ENCODE peak calls at places on chromosomes 16 and 17, in four cellular contexts. U is heart left ventricle, S is K562, F is Peyer's patch. C is an unnamed sample.

GRCh38 chr16:84138824-84139627 is 6.0 kb downstream of the HSDL1 start:
- DNase-seq in U (no peak), S (peak), F (no peak), C (peak)

GRCh38 chr17:44112284-44113280 is 10.9 kb downstream of the HDAC5 start:
- DNase-seq in U (peak), S (peak), F (no peak), C (no peak)

GRCh38 chr17:4375039-4375748 is 8.7 kb upstream of the UBE2G1 start:
- DNase-seq in U (no peak), S (no peak), F (peak), C (no peak)

GRCh38 chr16:75758215-75758614 is 31.9 kb upstream of the CPHXL start:
- DNase-seq in U (no peak), S (no peak), F (no peak), C (no peak)

GRCh38 chr17:81113158-81113724 is 52.1 kb upstream of the PVALEF start:
- DNase-seq in U (no peak), S (no peak), F (no peak), C (no peak)

GRCh38 chr17:73103661-73104335 is 11.3 kb upstream of the SLC39A11 start:
- DNase-seq in U (no peak), S (no peak), F (no peak), C (no peak)

GRCh38 chr16:85800321-85800669 is 800 bp downstream of the COX4I1 start:
- DNase-seq in U (no peak), S (peak), F (no peak), C (no peak)

GRCh38 chr16:10408824-10409381 is 23.0 kb downstream of the ATF7IP2 start:
- DNase-seq in U (no peak), S (no peak), F (no peak), C (no peak)

GRCh38 chr17:36629252-36629847 is 28.0 kb downstream of the MRM1 start:
- DNase-seq in U (peak), S (peak), F (peak), C (peak)

GRCh38 chr16:77683845-77684526 is 38.3 kb upstream of the NUDT7 start:
- DNase-seq in U (no peak), S (no peak), F (no peak), C (no peak)

GRCh38 chr17:68782829-68783228 is 172.4 kb downstream of the ABCA8 start:
- DNase-seq in U (no peak), S (no peak), F (no peak), C (no peak)

GRCh38 chr17:63189082-63189481 is 223.0 kb downstream of the TANC2 start:
- DNase-seq in U (no peak), S (no peak), F (no peak), C (no peak)

GRCh38 chr17:46810837-46811236 is 7.7 kb downstream of the WNT3 start:
- DNase-seq in U (no peak), S (no peak), F (no peak), C (no peak)

GRCh38 chr16:89831810-89832328 is 3.6 kb downstream of the SPIRE2 start:
- DNase-seq in U (no peak), S (no peak), F (no peak), C (no peak)

GRCh38 chr16:89491238-89491869 is 993 bp upstream of the ANKRD11 start:
- DNase-seq in U (no peak), S (no peak), F (no peak), C (no peak)

GRCh38 chr16:83227336-83227735 is 580.4 kb upstream of the HSBP1 start:
- DNase-seq in U (no peak), S (no peak), F (no peak), C (no peak)

GRCh38 chr16:84925773-84926372 is 85.5 kb downstream of the ZDHHC7 start:
- DNase-seq in U (no peak), S (no peak), F (no peak), C (no peak)

GRCh38 chr17:9309216-9309615 is 266.4 kb downstream of the STX8 start:
- DNase-seq in U (no peak), S (no peak), F (no peak), C (no peak)

GRCh38 chr16:67661101-67661661 is 421 bp downstream of the PARD6A start:
- DNase-seq in U (no peak), S (no peak), F (no peak), C (no peak)

GRCh38 chr16:71499775-71500364 is 10.7 kb upstream of the ZNF19 start:
- DNase-seq in U (peak), S (peak), F (peak), C (no peak)

GRCh38 chr17:10271004-10271620 is 72.7 kb upstream of the GAS7 start:
- DNase-seq in U (no peak), S (no peak), F (no peak), C (no peak)

GRCh38 chr16:58652741-58653140 is 23.1 kb upstream of the CNOT1 start:
- DNase-seq in U (no peak), S (no peak), F (no peak), C (no peak)

GRCh38 chr17:39742126-39742855 is 4.6 kb downstream of the GRB7 start:
- DNase-seq in U (no peak), S (no peak), F (no peak), C (no peak)

GRCh38 chr17:47776330-47777197 is 43.5 kb downstream of the TBX21 start:
- DNase-seq in U (no peak), S (peak), F (peak), C (no peak)

GRCh38 chr16:3876695-3877094 is 3.8 kb downstream of the CREBBP start:
- DNase-seq in U (no peak), S (no peak), F (no peak), C (no peak)

GRCh38 chr16:87970206-87970605 is 19.0 kb downstream of the BANP start:
- DNase-seq in U (no peak), S (no peak), F (no peak), C (no peak)

GRCh38 chr17:64032081-64032480 is 11.6 kb upstream of the ICAM2 start:
- DNase-seq in U (no peak), S (no peak), F (peak), C (no peak)

GRCh38 chr16:26672206-26672605 is 394.5 kb upstream of the C16orf82 start:
- DNase-seq in U (no peak), S (no peak), F (no peak), C (no peak)

GRCh38 chr17:78675836-78676235 is 98.6 kb upstream of the DNAH17 start:
- DNase-seq in U (no peak), S (no peak), F (peak), C (no peak)

GRCh38 chr17:74744714-74745547 is 3.5 kb upstream of the NHERF1 start:
- DNase-seq in U (peak), S (peak), F (peak), C (peak)
- TF ChIP-seq CTCF in U (peak), S (peak), F (peak), C (peak)

GRCh38 chr16:425082-425718 is at the start of gene RAB11FIP3:
- DNase-seq in U (peak), S (peak), F (peak), C (peak)
- TF ChIP-seq POLR2A in U (peak), S (peak), F (peak), C (no peak)

GRCh38 chr17:55883112-55883511 is 132.3 kb downstream of the PCTP start:
- DNase-seq in U (no peak), S (peak), F (no peak), C (no peak)
- TF ChIP-seq CTCF in U (no peak), S (peak), F (no peak), C (no peak)

GRCh38 chr17:75589017-75589918 is 1.7 kb downstream of the MYO15B start:
- DNase-seq in U (peak), S (peak), F (peak), C (peak)
- TF ChIP-seq POLR2A in U (peak), S (no peak), F (peak), C (no peak)

GRCh38 chr17:19714542-19715411 is 1.6 kb downstream of the SLC47A2 start:
- DNase-seq in U (no peak), S (no peak), F (peak), C (no peak)

GRCh38 chr17:19713901-19714361 is 2.5 kb downstream of the SLC47A2 start:
- DNase-seq in U (no peak), S (no peak), F (no peak), C (no peak)

GRCh38 chr17:19716108-19717030 is at the start of gene SLC47A2:
- DNase-seq in U (no peak), S (no peak), F (peak), C (no peak)

GRCh38 chr17:19712436-19713004 is 3.9 kb downstream of the SLC47A2 start:
- DNase-seq in U (no peak), S (no peak), F (no peak), C (no peak)

DNA sequence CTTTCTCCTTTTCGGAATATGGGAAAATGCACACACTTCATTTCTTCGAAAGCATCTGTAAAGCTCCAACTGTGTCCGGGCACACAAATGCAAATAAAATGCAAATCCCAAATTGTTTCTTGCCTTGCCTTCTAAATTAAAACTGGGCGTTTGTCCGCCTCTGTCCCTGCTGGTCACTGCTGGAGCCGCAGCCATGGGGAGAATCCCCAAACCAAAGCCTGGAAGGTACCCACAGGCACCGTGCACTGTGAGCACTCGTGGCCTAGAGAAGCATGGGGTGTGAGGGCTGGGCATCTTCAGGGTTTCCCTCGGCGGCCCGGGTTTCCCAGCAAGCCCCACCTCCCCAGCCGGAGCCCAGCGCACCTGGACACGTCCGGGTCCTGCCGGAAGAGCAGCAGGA is 2.9 kb downstream of the SLC47A2 start:
- DNase-seq in U (no peak), S (no peak), F (no peak), C (no peak)
- TF ChIP-seq CTCF in U (no peak), S (peak), F (no peak), C (no peak)

C was measured in stomach.